ENCODE peak calls at places on chromosomes 3 and 15, in eight cellular contexts. M, W, F, H, Y, P, L and Z are unnamed samples.

GRCh38 chr3:150235799-150236198 is 172.3 kb upstream of the TSC22D2 start:
- DNase-seq in W (peak; percentile 70), F (no peak), P (no peak), H (peak; percentile 17), M (no peak), Y (no peak), L (no peak), Z (no peak)

GRCh38 chr3:36918050-36918449 is 26.8 kb downstream of the TRANK1 start:
- DNase-seq in P (no peak), L (no peak), W (no peak), F (no peak), M (no peak), H (no peak), Y (no peak), Z (no peak)

GRCh38 chr3:167936010-167936409 is 159.7 kb downstream of the GOLIM4 start:
- DNase-seq in L (no peak), W (no peak), H (no peak), P (no peak), Y (peak; percentile 10), M (no peak), F (no peak), Z (no peak)

GRCh38 chr3:184176377-184177330 is 2.0 kb downstream of the AP2M1 start:
- DNase-seq in H (peak; percentile 81), W (peak; percentile 98), P (peak; percentile 86), Y (peak; percentile 17), M (peak; percentile 53), L (peak; percentile 52), F (no peak), Z (peak; percentile 61)

GRCh38 chr3:125480656-125481374 is 39.2 kb downstream of the SNX4 start:
- DNase-seq in M (no peak), L (no peak), Y (no peak), W (peak; percentile 89), F (no peak), P (no peak), H (no peak), Z (no peak)

GRCh38 chr15:92809064-92809879 is 90.9 kb upstream of the CHD2 start:
- DNase-seq in H (peak; percentile 97), L (peak; percentile 96), Y (peak; percentile 97), F (peak; percentile 96), P (peak; percentile 99), W (peak; percentile 95), M (peak; percentile 99), Z (peak; percentile 99)

GRCh38 chr3:16122155-16122554 is 52.3 kb upstream of the GALNT15 start:
- DNase-seq in H (no peak), M (no peak), L (no peak), P (no peak), Y (no peak), F (no peak), W (no peak), Z (no peak)

GRCh38 chr3:19576343-19576742 is 357.7 kb downstream of the EFHB start:
- DNase-seq in F (no peak), Y (no peak), H (no peak), W (no peak), M (no peak), P (no peak), L (no peak), Z (no peak)

GRCh38 chr15:88982304-88982945 is 69.2 kb upstream of the MFGE8 start:
- DNase-seq in P (peak; percentile 87), M (no peak), H (peak; percentile 93), F (no peak), L (no peak), W (peak; percentile 59), Y (no peak), Z (no peak)

GRCh38 chr3:161443921-161444457 is 52.6 kb upstream of the OTOL1 start:
- DNase-seq in W (no peak), P (no peak), Y (no peak), F (no peak), L (no peak), M (no peak), H (peak; percentile 77), Z (no peak)

GRCh38 chr3:71076361-71076997 is 507.0 kb downstream of the FOXP1 start:
- DNase-seq in W (peak; percentile 84), F (no peak), M (no peak), L (no peak), H (no peak), P (no peak), Y (no peak), Z (no peak)

GRCh38 chr3:20064796-20065564 is 24.7 kb downstream of the KAT2B start:
- DNase-seq in H (no peak), M (no peak), L (no peak), P (no peak), Y (no peak), F (no peak), W (no peak), Z (peak; percentile 80)

GRCh38 chr15:67857220-67857619 is 17.4 kb upstream of the RNU6-1 start:
- DNase-seq in L (no peak), Y (no peak), P (no peak), M (no peak), H (no peak), W (no peak), F (no peak), Z (no peak)

GRCh38 chr15:77030042-77030927 is 35.4 kb downstream of the PSTPIP1 start:
- DNase-seq in W (no peak), H (no peak), Y (no peak), M (peak; percentile 63), P (peak; percentile 66), F (no peak), L (no peak), Z (no peak)

GRCh38 chr3:68919000-68919399 is 13.3 kb downstream of the TAFA4 start:
- DNase-seq in H (peak; percentile 22), M (no peak), W (peak; percentile 44), L (peak; percentile 14), P (no peak), Y (no peak), F (no peak), Z (peak; percentile 3)

GRCh38 chr3:192186508-192186907 is 540.8 kb downstream of the FGF12 start:
- DNase-seq in Y (no peak), H (no peak), F (no peak), W (no peak), L (no peak), M (no peak), P (no peak), Z (no peak)

GRCh38 chr3:197368330-197368729 is 69.9 kb upstream of the DLG1 start:
- DNase-seq in P (peak; percentile 35), F (no peak), W (no peak), H (no peak), M (no peak), Y (no peak), L (no peak), Z (no peak)

GRCh38 chr15:40550381-40551037 is 14.3 kb downstream of the CCDC32 start:
- DNase-seq in P (no peak), Y (no peak), L (no peak), F (no peak), H (no peak), W (no peak), M (no peak), Z (no peak)

GRCh38 chr15:55588070-55588817 is at the start of gene PYGO1:
- DNase-seq in Y (peak; percentile 24), F (peak; percentile 17), L (peak; percentile 57), W (peak; percentile 72), M (peak; percentile 38), P (peak; percentile 77), H (peak; percentile 22), Z (peak; percentile 82)

GRCh38 chr3:33831053-33831452 is 32.6 kb downstream of the PDCD6IP start:
- DNase-seq in F (no peak), M (no peak), H (peak; percentile 60), P (no peak), Y (no peak), L (no peak), W (peak; percentile 52), Z (no peak)

GRCh38 chr3:8790529-8790928 is 21.1 kb upstream of the OXTR start:
- DNase-seq in L (no peak), W (no peak), M (no peak), F (no peak), P (no peak), Y (no peak), H (no peak), Z (no peak)

GRCh38 chr15:62732078-62732477 is 310.5 kb upstream of the TPM1 start:
- DNase-seq in Y (no peak), M (no peak), H (no peak), P (no peak), W (peak; percentile 30), F (no peak), L (no peak), Z (no peak)

GRCh38 chr3:101010316-101010715 is 17.1 kb upstream of the ABI3BP start:
- DNase-seq in P (no peak), H (no peak), F (no peak), Y (no peak), L (no peak), W (peak; percentile 32), M (no peak), Z (no peak)

GRCh38 chr3:33202581-33203457 is 15.8 kb downstream of the SUSD5 start:
- DNase-seq in F (no peak), P (no peak), Y (peak; percentile 37), H (peak; percentile 12), L (no peak), W (no peak), M (peak; percentile 30), Z (no peak)

GRCh38 chr15:94930945-94931344 is 699.6 kb downstream of the MCTP2 start:
- DNase-seq in F (no peak), P (no peak), M (no peak), Y (no peak), W (no peak), H (no peak), L (no peak), Z (no peak)

GRCh38 chr3:89932882-89933281 is 825.5 kb downstream of the EPHA3 start:
- DNase-seq in P (no peak), F (no peak), W (no peak), Y (no peak), H (no peak), M (no peak), L (no peak), Z (no peak)

GRCh38 chr3:113695426-113695817 is 1.0 kb downstream of the USF3 start:
- DNase-seq in H (peak; percentile 42), M (no peak), Y (no peak), L (peak; percentile 14), F (no peak), W (peak; percentile 60), P (no peak), Z (peak; percentile 43)

GRCh38 chr3:25663324-25664065 is 1.2 kb downstream of the TOP2B start:
- DNase-seq in L (peak; percentile 30), M (no peak), P (no peak), Y (no peak), W (peak; percentile 28), F (no peak), H (peak; percentile 52), Z (peak; percentile 72)

GRCh38 chr15:83404143-83404542 is 43.0 kb upstream of the SH3GL3 start:
- DNase-seq in Y (no peak), H (no peak), L (no peak), P (no peak), W (no peak), F (no peak), M (no peak), Z (no peak)

GRCh38 chr3:56136514-56136913 is 331.8 kb downstream of the ERC2 start:
- DNase-seq in P (no peak), W (no peak), F (no peak), M (no peak), H (no peak), Y (no peak), L (no peak), Z (no peak)

GRCh38 chr3:49649576-49649975 is 24.6 kb upstream of the APEH start:
- DNase-seq in P (no peak), W (peak; percentile 8), H (no peak), Y (no peak), F (no peak), L (no peak), M (no peak), Z (no peak)

GRCh38 chr3:193231201-193231600 is 9.8 kb upstream of the PLAAT1 start:
- DNase-seq in H (no peak), W (no peak), Y (no peak), L (no peak), P (no peak), F (no peak), M (no peak), Z (no peak)

GRCh38 chr3:136862611-136862951 is 573 bp downstream of the NCK1 start:
- DNase-seq in P (peak; percentile 79), L (peak; percentile 57), F (no peak), Y (peak; percentile 59), H (peak; percentile 54), W (peak; percentile 75), M (peak; percentile 75), Z (peak; percentile 84)

GRCh38 chr15:32898991-32899613 is 181.3 kb downstream of the GREM1 start:
- DNase-seq in L (peak; percentile 5), P (no peak), Y (no peak), H (peak; percentile 25), W (no peak), F (no peak), M (no peak), Z (no peak)